ENCODE peak calls at places on chromosomes 4 and X, in nine cellular contexts. One of them, this sample, is unnamed.
A peak's percentile ranks its signal among the peaks of the same experiment; 100 is the strongest.

GRCh38 chrX:109327271-109327670 is 154.6 kb downstream of the GUCY2F start:
- DNase-seq in breast epithelium: no peak
- DNase-seq in endothelial cell: no peak
- DNase-seq in coronary artery: no peak
- DNase-seq in CD8-positive, alpha-beta T cell: no peak
- DNase-seq in ovary: no peak
- DNase-seq in PC-3: no peak
- DNase-seq in H9: no peak
- DNase-seq in ACHN: no peak
- DNase-seq in this sample: no peak

GRCh38 chr4:187363453-187363852 is 632.1 kb upstream of the ZFP42 start:
- DNase-seq in ovary: no peak
- DNase-seq in endothelial cell: no peak
- DNase-seq in H9: no peak
- DNase-seq in ACHN: no peak
- DNase-seq in breast epithelium: no peak
- DNase-seq in PC-3: no peak
- DNase-seq in CD8-positive, alpha-beta T cell: no peak
- DNase-seq in coronary artery: no peak
- DNase-seq in this sample: no peak

GRCh38 chr4:153573881-153574807 is 108.0 kb downstream of the TMEM131L start:
- DNase-seq in ACHN: peak; percentile 40
- DNase-seq in ovary: peak; percentile 41
- DNase-seq in H9: no peak
- DNase-seq in endothelial cell: peak; percentile 18
- DNase-seq in CD8-positive, alpha-beta T cell: peak; percentile 54
- DNase-seq in PC-3: peak; percentile 64
- DNase-seq in coronary artery: no peak
- DNase-seq in breast epithelium: peak; percentile 60
- DNase-seq in this sample: no peak

GRCh38 chrX:119474615-119475388 is 6.6 kb downstream of the SLC25A5 start:
- DNase-seq in ACHN: no peak
- DNase-seq in breast epithelium: no peak
- DNase-seq in PC-3: no peak
- DNase-seq in ovary: no peak
- DNase-seq in CD8-positive, alpha-beta T cell: no peak
- DNase-seq in endothelial cell: no peak
- DNase-seq in H9: no peak
- DNase-seq in coronary artery: no peak
- DNase-seq in this sample: no peak

GRCh38 chrX:153494541-153495361 is at the start of gene BGN:
- DNase-seq in coronary artery: no peak
- DNase-seq in PC-3: no peak
- DNase-seq in ACHN: peak; percentile 2
- DNase-seq in ovary: peak; percentile 43
- DNase-seq in breast epithelium: no peak
- DNase-seq in endothelial cell: peak; percentile 50
- DNase-seq in CD8-positive, alpha-beta T cell: no peak
- DNase-seq in H9: peak; percentile 62
- DNase-seq in this sample: no peak

GRCh38 chr4:726235-726787 is 20.7 kb downstream of the PCGF3 start:
- DNase-seq in PC-3: no peak
- DNase-seq in breast epithelium: no peak
- DNase-seq in CD8-positive, alpha-beta T cell: no peak
- DNase-seq in ovary: peak; percentile 44
- DNase-seq in ACHN: no peak
- DNase-seq in endothelial cell: no peak
- DNase-seq in H9: no peak
- DNase-seq in coronary artery: no peak
- DNase-seq in this sample: no peak

GRCh38 chr4:110198472-110199419 is at the start of gene ELOVL6:
- DNase-seq in ovary: peak; percentile 55
- DNase-seq in endothelial cell: peak; percentile 63
- DNase-seq in CD8-positive, alpha-beta T cell: peak; percentile 4
- DNase-seq in breast epithelium: no peak
- DNase-seq in coronary artery: no peak
- DNase-seq in PC-3: peak; percentile 41
- DNase-seq in ACHN: peak; percentile 72
- DNase-seq in H9: peak; percentile 91
- DNase-seq in this sample: peak; percentile 85

GRCh38 chr4:89661490-89661889 is 175.5 kb downstream of the SNCA start:
- DNase-seq in coronary artery: no peak
- DNase-seq in endothelial cell: no peak
- DNase-seq in ACHN: peak; percentile 81
- DNase-seq in PC-3: peak; percentile 36
- DNase-seq in ovary: no peak
- DNase-seq in breast epithelium: no peak
- DNase-seq in H9: no peak
- DNase-seq in CD8-positive, alpha-beta T cell: no peak
- DNase-seq in this sample: no peak

GRCh38 chr4:175309041-175309440 is 390.9 kb downstream of the ADAM29 start:
- DNase-seq in coronary artery: no peak
- DNase-seq in PC-3: peak; percentile 43
- DNase-seq in endothelial cell: no peak
- DNase-seq in ovary: no peak
- DNase-seq in breast epithelium: no peak
- DNase-seq in ACHN: no peak
- DNase-seq in H9: no peak
- DNase-seq in CD8-positive, alpha-beta T cell: no peak
- DNase-seq in this sample: no peak

GRCh38 chr4:138035781-138036258 is 206.3 kb downstream of the SLC7A11 start:
- DNase-seq in H9: no peak
- DNase-seq in endothelial cell: peak; percentile 31
- DNase-seq in breast epithelium: no peak
- DNase-seq in PC-3: peak; percentile 79
- DNase-seq in ovary: no peak
- DNase-seq in coronary artery: no peak
- DNase-seq in ACHN: peak; percentile 66
- DNase-seq in CD8-positive, alpha-beta T cell: no peak
- DNase-seq in this sample: peak; percentile 41

GRCh38 chr4:69697536-69697935 is 44.5 kb upstream of the UGT2A1 start:
- DNase-seq in H9: no peak
- DNase-seq in coronary artery: no peak
- DNase-seq in ovary: no peak
- DNase-seq in CD8-positive, alpha-beta T cell: no peak
- DNase-seq in breast epithelium: no peak
- DNase-seq in endothelial cell: no peak
- DNase-seq in ACHN: no peak
- DNase-seq in PC-3: no peak
- DNase-seq in this sample: no peak

GRCh38 chr4:24763631-24764302 is 31.6 kb upstream of the SOD3 start:
- DNase-seq in coronary artery: no peak
- DNase-seq in H9: no peak
- DNase-seq in ovary: no peak
- DNase-seq in ACHN: no peak
- DNase-seq in breast epithelium: peak; percentile 37
- DNase-seq in PC-3: peak; percentile 64
- DNase-seq in CD8-positive, alpha-beta T cell: no peak
- DNase-seq in endothelial cell: no peak
- DNase-seq in this sample: no peak

GRCh38 chr4:8365951-8366350 is 74.6 kb downstream of the ACOX3 start:
- DNase-seq in coronary artery: no peak
- DNase-seq in H9: no peak
- DNase-seq in PC-3: no peak
- DNase-seq in ACHN: no peak
- DNase-seq in CD8-positive, alpha-beta T cell: no peak
- DNase-seq in breast epithelium: no peak
- DNase-seq in ovary: no peak
- DNase-seq in endothelial cell: no peak
- DNase-seq in this sample: no peak

GRCh38 chr4:151688003-151688784 is 72.6 kb downstream of the GATB start:
- DNase-seq in CD8-positive, alpha-beta T cell: no peak
- DNase-seq in breast epithelium: no peak
- DNase-seq in H9: peak; percentile 56
- DNase-seq in coronary artery: no peak
- DNase-seq in ACHN: no peak
- DNase-seq in ovary: no peak
- DNase-seq in endothelial cell: no peak
- DNase-seq in PC-3: no peak
- DNase-seq in this sample: no peak

GRCh38 chr4:8592366-8593267 is at the start of gene CPZ:
- DNase-seq in breast epithelium: no peak
- DNase-seq in ovary: peak; percentile 88
- DNase-seq in CD8-positive, alpha-beta T cell: no peak
- DNase-seq in endothelial cell: no peak
- DNase-seq in PC-3: peak; percentile 51
- DNase-seq in coronary artery: no peak
- DNase-seq in ACHN: no peak
- DNase-seq in H9: peak; percentile 82
- DNase-seq in this sample: no peak

GRCh38 chrX:34147345-34147744 is 15.2 kb upstream of the FAM47A start:
- DNase-seq in H9: peak; percentile 28
- DNase-seq in breast epithelium: no peak
- DNase-seq in CD8-positive, alpha-beta T cell: no peak
- DNase-seq in coronary artery: no peak
- DNase-seq in PC-3: no peak
- DNase-seq in endothelial cell: no peak
- DNase-seq in ovary: no peak
- DNase-seq in ACHN: no peak
- DNase-seq in this sample: no peak

GRCh38 chrX:110992611-110993010 is 103.4 kb upstream of the PAK3 start:
- DNase-seq in endothelial cell: peak; percentile 12
- DNase-seq in H9: peak; percentile 67
- DNase-seq in CD8-positive, alpha-beta T cell: no peak
- DNase-seq in ACHN: peak; percentile 18
- DNase-seq in coronary artery: no peak
- DNase-seq in PC-3: peak; percentile 57
- DNase-seq in ovary: no peak
- DNase-seq in breast epithelium: no peak
- DNase-seq in this sample: peak; percentile 18

GRCh38 chr4:158914178-158914577 is 145.4 kb downstream of the FNIP2 start:
- DNase-seq in endothelial cell: no peak
- DNase-seq in coronary artery: no peak
- DNase-seq in ACHN: peak; percentile 65
- DNase-seq in H9: no peak
- DNase-seq in PC-3: peak; percentile 79
- DNase-seq in ovary: no peak
- DNase-seq in breast epithelium: no peak
- DNase-seq in CD8-positive, alpha-beta T cell: no peak
- DNase-seq in this sample: no peak

GRCh38 chr4:82811838-82812672 is 13.5 kb upstream of the SCD5 start:
- DNase-seq in CD8-positive, alpha-beta T cell: no peak
- DNase-seq in H9: no peak
- DNase-seq in PC-3: no peak
- DNase-seq in endothelial cell: no peak
- DNase-seq in ovary: no peak
- DNase-seq in breast epithelium: no peak
- DNase-seq in ACHN: no peak
- DNase-seq in coronary artery: no peak
- DNase-seq in this sample: no peak

GRCh38 chr4:128782875-128783614 is 26.5 kb upstream of the JADE1 start:
- DNase-seq in H9: no peak
- DNase-seq in ovary: no peak
- DNase-seq in CD8-positive, alpha-beta T cell: no peak
- DNase-seq in coronary artery: no peak
- DNase-seq in endothelial cell: no peak
- DNase-seq in ACHN: no peak
- DNase-seq in PC-3: peak; percentile 3
- DNase-seq in breast epithelium: no peak
- DNase-seq in this sample: no peak

GRCh38 chr4:88897180-88897579 is 159.8 kb downstream of the FAM13A start:
- DNase-seq in coronary artery: no peak
- DNase-seq in H9: no peak
- DNase-seq in CD8-positive, alpha-beta T cell: no peak
- DNase-seq in ACHN: no peak
- DNase-seq in endothelial cell: no peak
- DNase-seq in PC-3: peak; percentile 4
- DNase-seq in breast epithelium: no peak
- DNase-seq in ovary: no peak
- DNase-seq in this sample: no peak

GRCh38 chr4:185592845-185593488 is 57.7 kb upstream of the PDLIM3 start:
- DNase-seq in endothelial cell: no peak
- DNase-seq in H9: no peak
- DNase-seq in ACHN: no peak
- DNase-seq in coronary artery: no peak
- DNase-seq in PC-3: no peak
- DNase-seq in breast epithelium: no peak
- DNase-seq in CD8-positive, alpha-beta T cell: no peak
- DNase-seq in ovary: no peak
- DNase-seq in this sample: no peak

GRCh38 chr4:53547983-53548382 is 43.3 kb downstream of the LNX1 start:
- DNase-seq in H9: no peak
- DNase-seq in CD8-positive, alpha-beta T cell: no peak
- DNase-seq in coronary artery: no peak
- DNase-seq in ACHN: no peak
- DNase-seq in PC-3: no peak
- DNase-seq in endothelial cell: no peak
- DNase-seq in ovary: no peak
- DNase-seq in breast epithelium: no peak
- DNase-seq in this sample: no peak

GRCh38 chr4:25535278-25535677 is 120.4 kb upstream of the SLC34A2 start:
- DNase-seq in breast epithelium: no peak
- DNase-seq in coronary artery: no peak
- DNase-seq in PC-3: no peak
- DNase-seq in CD8-positive, alpha-beta T cell: no peak
- DNase-seq in H9: no peak
- DNase-seq in endothelial cell: no peak
- DNase-seq in ovary: no peak
- DNase-seq in ACHN: no peak
- DNase-seq in this sample: no peak

GRCh38 chr4:174260099-174260498 is 23.4 kb downstream of the FBXO8 start:
- DNase-seq in ovary: no peak
- DNase-seq in H9: no peak
- DNase-seq in endothelial cell: no peak
- DNase-seq in breast epithelium: no peak
- DNase-seq in ACHN: peak; percentile 55
- DNase-seq in PC-3: no peak
- DNase-seq in coronary artery: no peak
- DNase-seq in CD8-positive, alpha-beta T cell: no peak
- DNase-seq in this sample: no peak

GRCh38 chrX:38678217-38678616 is 116.9 kb downstream of the TSPAN7 start:
- DNase-seq in H9: no peak
- DNase-seq in ACHN: no peak
- DNase-seq in PC-3: no peak
- DNase-seq in ovary: no peak
- DNase-seq in breast epithelium: no peak
- DNase-seq in coronary artery: no peak
- DNase-seq in endothelial cell: no peak
- DNase-seq in CD8-positive, alpha-beta T cell: no peak
- DNase-seq in this sample: no peak

GRCh38 chr4:48634688-48635308 is 144.7 kb downstream of the ZAR1 start:
- DNase-seq in endothelial cell: no peak
- DNase-seq in H9: no peak
- DNase-seq in ovary: no peak
- DNase-seq in PC-3: no peak
- DNase-seq in breast epithelium: no peak
- DNase-seq in ACHN: no peak
- DNase-seq in CD8-positive, alpha-beta T cell: no peak
- DNase-seq in coronary artery: no peak
- DNase-seq in this sample: no peak

GRCh38 chr4:52098618-52099017 is 47.5 kb downstream of the SPATA18 start:
- DNase-seq in H9: no peak
- DNase-seq in coronary artery: no peak
- DNase-seq in PC-3: peak; percentile 62
- DNase-seq in endothelial cell: no peak
- DNase-seq in ovary: no peak
- DNase-seq in ACHN: no peak
- DNase-seq in breast epithelium: no peak
- DNase-seq in CD8-positive, alpha-beta T cell: no peak
- DNase-seq in this sample: no peak

GRCh38 chr4:41077628-41078027 is 136.7 kb downstream of the APBB2 start:
- DNase-seq in ACHN: no peak
- DNase-seq in breast epithelium: no peak
- DNase-seq in PC-3: no peak
- DNase-seq in CD8-positive, alpha-beta T cell: no peak
- DNase-seq in coronary artery: no peak
- DNase-seq in ovary: no peak
- DNase-seq in H9: no peak
- DNase-seq in endothelial cell: no peak
- DNase-seq in this sample: no peak

GRCh38 chr4:130808492-130808891 is 1712.5 kb downstream of the C4orf33 start:
- DNase-seq in ovary: no peak
- DNase-seq in PC-3: peak; percentile 49
- DNase-seq in H9: no peak
- DNase-seq in CD8-positive, alpha-beta T cell: no peak
- DNase-seq in breast epithelium: no peak
- DNase-seq in ACHN: peak; percentile 29
- DNase-seq in endothelial cell: peak; percentile 9
- DNase-seq in coronary artery: no peak
- DNase-seq in this sample: no peak

GRCh38 chrX:21725498-21725897 is 32.4 kb downstream of the SMPX start:
- DNase-seq in coronary artery: no peak
- DNase-seq in ovary: no peak
- DNase-seq in endothelial cell: no peak
- DNase-seq in ACHN: peak; percentile 0
- DNase-seq in H9: no peak
- DNase-seq in breast epithelium: no peak
- DNase-seq in PC-3: peak; percentile 66
- DNase-seq in CD8-positive, alpha-beta T cell: no peak
- DNase-seq in this sample: no peak

This sample was measured in iPS DF 6.9.